ENCODE peak calls at places on chromosomes 6 and 20, in ten cellular contexts. U is HuH-7; L is activated CD4-positive, CD25-positive, alpha-beta regulatory T cell; Q is SJSA1; A is AG09319; W is GM23338; C is T-helper 17 cell; Y is head of caudate nucleus; N is brain microvascular endothelial cell; J is cardiac muscle cell. X is an unnamed sample.

GRCh38 chr6:109515781-109516409 is 32.9 kb upstream of the ZBTB24 start:
- DNase-seq in Q (no peak), A (no peak), L (no peak), U (no peak), C (no peak), J (no peak), W (no peak), Y (no peak), N (peak; percentile 70), X (no peak)

GRCh38 chr6:10837692-10837996 is 695 bp downstream of the MAK start:
- DNase-seq in C (no peak), U (no peak), W (no peak), Y (peak; percentile 3), A (no peak), J (peak; percentile 13), Q (peak; percentile 63), L (no peak), N (peak; percentile 3), X (peak; percentile 21)

GRCh38 chr20:11451793-11452291 is 465.9 kb upstream of the BTBD3 start:
- DNase-seq in A (no peak), U (no peak), C (no peak), J (peak; percentile 62), L (no peak), Q (peak; percentile 20), N (peak; percentile 27), Y (no peak), W (peak; percentile 41), X (peak; percentile 46)

GRCh38 chr6:128500017-128500416 is 20.4 kb downstream of the PTPRK start:
- DNase-seq in Y (no peak), J (no peak), L (no peak), U (no peak), A (no peak), W (no peak), Q (no peak), C (no peak), N (no peak), X (peak; percentile 34)

GRCh38 chr6:35691027-35691824 is 2.5 kb upstream of the FKBP5 start:
- DNase-seq in A (no peak), N (peak; percentile 13), W (no peak), L (no peak), C (no peak), J (peak; percentile 96), Y (peak; percentile 40), U (no peak), Q (no peak), X (peak; percentile 68)

GRCh38 chr6:16659471-16660156 is 101.6 kb downstream of the ATXN1 start:
- DNase-seq in L (no peak), J (peak; percentile 53), U (no peak), Y (no peak), Q (no peak), N (no peak), C (no peak), A (no peak), W (no peak), X (no peak)

GRCh38 chr6:150981095-150981494 is 115.6 kb downstream of the MTHFD1L start:
- DNase-seq in C (no peak), N (no peak), Y (no peak), A (no peak), U (no peak), Q (no peak), J (no peak), W (no peak), L (no peak), X (no peak)

GRCh38 chr20:62158088-62158400 is 14.5 kb downstream of the SS18L1 start:
- DNase-seq in Y (no peak), Q (no peak), J (no peak), W (no peak), L (no peak), U (no peak), A (no peak), N (no peak), C (no peak), X (no peak)

GRCh38 chr6:113065606-113066005 is 718.5 kb downstream of the RFPL4B start:
- DNase-seq in C (no peak), N (peak; percentile 42), A (no peak), Y (no peak), J (peak; percentile 69), Q (peak; percentile 68), W (peak; percentile 12), U (no peak), L (no peak), X (no peak)

GRCh38 chr20:4708856-4709255 is 12.9 kb upstream of the PRND start:
- DNase-seq in N (no peak), U (no peak), Q (no peak), Y (no peak), A (no peak), C (no peak), J (no peak), L (no peak), W (no peak), X (no peak)

GRCh38 chr6:142945071-142945445 is at the start of gene HIVEP2:
- DNase-seq in A (no peak), J (peak; percentile 93), L (peak; percentile 61), Q (peak; percentile 47), W (peak; percentile 89), U (peak; percentile 86), N (peak; percentile 88), Y (peak; percentile 83), C (peak; percentile 84), X (peak; percentile 94)

GRCh38 chr20:34449674-34450592 is 66.3 kb upstream of the DYNLRB1 start:
- DNase-seq in N (no peak), Q (no peak), Y (no peak), A (no peak), C (no peak), L (no peak), U (no peak), W (no peak), J (no peak), X (no peak)

GRCh38 chr6:125611573-125612399 is 137.6 kb upstream of the HEY2 start:
- DNase-seq in U (no peak), N (peak; percentile 82), A (no peak), Y (peak; percentile 30), L (no peak), W (peak; percentile 65), C (no peak), J (peak; percentile 59), Q (peak; percentile 66), X (no peak)

GRCh38 chr6:43610431-43610830 is 18.6 kb downstream of the GTPBP2 start:
- DNase-seq in Q (no peak), L (no peak), Y (no peak), C (no peak), A (no peak), N (no peak), U (no peak), W (no peak), J (no peak), X (no peak)

GRCh38 chr20:61556116-61556515 is 304.1 kb downstream of the CDH4 start:
- DNase-seq in Q (peak; percentile 89), N (peak; percentile 46), L (no peak), U (no peak), A (peak; percentile 20), W (no peak), Y (no peak), C (no peak), J (peak; percentile 48), X (no peak)

GRCh38 chr6:127923135-127923534 is 22.3 kb upstream of the THEMIS start:
- DNase-seq in C (no peak), N (no peak), J (no peak), W (no peak), Y (no peak), L (no peak), A (no peak), U (no peak), Q (no peak), X (no peak)

GRCh38 chr6:112618796-112619195 is 271.7 kb downstream of the RFPL4B start:
- DNase-seq in C (no peak), W (peak; percentile 71), J (peak; percentile 47), Y (peak; percentile 21), L (no peak), N (peak; percentile 14), Q (peak; percentile 34), U (peak; percentile 10), A (no peak), X (peak; percentile 18)

GRCh38 chr6:110410534-110410933 is 4.8 kb downstream of the DDO start:
- DNase-seq in W (no peak), A (no peak), N (no peak), L (no peak), Q (no peak), C (no peak), J (no peak), U (no peak), Y (peak; percentile 75), X (no peak)

GRCh38 chr6:159608961-159609673 is 83.9 kb downstream of the SOD2 start:
- DNase-seq in A (no peak), N (peak; percentile 30), C (no peak), U (peak; percentile 70), L (no peak), Q (peak; percentile 16), J (peak; percentile 65), W (peak; percentile 79), Y (no peak), X (no peak)

GRCh38 chr6:106750146-106750900 is 120.9 kb downstream of the QRSL1 start:
- DNase-seq in N (no peak), L (no peak), C (no peak), A (no peak), W (no peak), U (no peak), Q (no peak), Y (no peak), J (no peak), X (no peak)

GRCh38 chr20:531608-532007 is 12.0 kb downstream of the CSNK2A1 start:
- DNase-seq in L (no peak), J (no peak), A (no peak), Q (no peak), N (no peak), C (no peak), U (peak; percentile 43), W (no peak), Y (no peak), X (no peak)

X was measured in hepatocyte.